ENCODE peak calls at places on chromosomes 3 and 15, in ten cellular contexts. N is mesenchymal stem cell, R is neuronal stem cell, P is tibial nerve, M is esophagus squamous epithelium, H is SJCRH30, Y is colonic mucosa, U is right cardiac atrium, O is IMR-90, B is psoas muscle. K is an unnamed sample.

GRCh38 chr3:84885199-84885882 is 73.4 kb upstream of the CADM2 start:
- DNase-seq in N (no peak), R (no peak), P (no peak), M (no peak), H (no peak), Y (no peak), U (no peak), O (no peak), B (no peak), K (no peak)

GRCh38 chr3:62538706-62539356 is 165.5 kb upstream of the FEZF2 start:
- DNase-seq in N (no peak), R (no peak), P (no peak), M (no peak), H (no peak), Y (no peak), U (no peak), O (no peak), B (no peak), K (no peak)

GRCh38 chr3:137760341-137761098 is 3.6 kb upstream of the SOX14 start:
- DNase-seq in N (no peak), R (no peak), P (no peak), M (no peak), H (no peak), Y (no peak), U (no peak), O (no peak), B (no peak), K (no peak)

GRCh38 chr3:25910997-25911396 is 121.1 kb downstream of the OXSM start:
- DNase-seq in N (peak; percentile 6), R (no peak), P (peak; percentile 13), M (no peak), H (peak; percentile 67), Y (peak; percentile 41), U (no peak), O (peak; percentile 48), B (no peak), K (peak; percentile 63)

GRCh38 chr3:166367947-166368533 is 530.8 kb upstream of the BCHE start:
- DNase-seq in N (peak; percentile 38), R (no peak), P (no peak), M (no peak), H (peak; percentile 6), Y (no peak), U (no peak), O (no peak), B (no peak), K (no peak)

GRCh38 chr3:52892625-52893311 is 4.6 kb downstream of the STIMATE start:
- DNase-seq in N (no peak), R (no peak), P (no peak), M (no peak), H (no peak), Y (no peak), U (no peak), O (no peak), B (no peak), K (no peak)

GRCh38 chr3:85481411-85482192 is 522.8 kb downstream of the CADM2 start:
- DNase-seq in N (no peak), R (no peak), P (no peak), M (no peak), H (peak; percentile 3), Y (no peak), U (no peak), O (no peak), B (no peak), K (no peak)

GRCh38 chr3:169158379-169158778 is 505.1 kb downstream of the MECOM start:
- DNase-seq in N (no peak), R (no peak), P (no peak), M (no peak), H (no peak), Y (no peak), U (no peak), O (no peak), B (no peak), K (no peak)

GRCh38 chr15:20358781-20359414 is 182.7 kb downstream of the GOLGA6L6 start:
- DNase-seq in N (no peak), R (no peak), P (no peak), M (no peak), H (no peak), Y (no peak), U (no peak), O (no peak), B (no peak), K (no peak)

GRCh38 chr15:20357139-20358065 is 184.2 kb downstream of the GOLGA6L6 start:
- DNase-seq in N (no peak), R (no peak), P (no peak), M (no peak), H (no peak), Y (no peak), U (peak; percentile 24), O (no peak), B (peak; percentile 20), K (peak; percentile 30)

GRCh38 chr15:20356444-20357138 is 185.0 kb downstream of the GOLGA6L6 start:
- DNase-seq in N (peak; percentile 41), R (peak; percentile 35), P (peak; percentile 43), M (no peak), H (peak; percentile 83), Y (no peak), U (peak; percentile 59), O (no peak), B (peak; percentile 56), K (peak; percentile 77)

GRCh38 chr15:20355256-20355868 is 186.2 kb downstream of the GOLGA6L6 start:
- DNase-seq in N (no peak), R (no peak), P (no peak), M (no peak), H (no peak), Y (no peak), U (no peak), O (no peak), B (peak; percentile 13), K (no peak)

DNA sequence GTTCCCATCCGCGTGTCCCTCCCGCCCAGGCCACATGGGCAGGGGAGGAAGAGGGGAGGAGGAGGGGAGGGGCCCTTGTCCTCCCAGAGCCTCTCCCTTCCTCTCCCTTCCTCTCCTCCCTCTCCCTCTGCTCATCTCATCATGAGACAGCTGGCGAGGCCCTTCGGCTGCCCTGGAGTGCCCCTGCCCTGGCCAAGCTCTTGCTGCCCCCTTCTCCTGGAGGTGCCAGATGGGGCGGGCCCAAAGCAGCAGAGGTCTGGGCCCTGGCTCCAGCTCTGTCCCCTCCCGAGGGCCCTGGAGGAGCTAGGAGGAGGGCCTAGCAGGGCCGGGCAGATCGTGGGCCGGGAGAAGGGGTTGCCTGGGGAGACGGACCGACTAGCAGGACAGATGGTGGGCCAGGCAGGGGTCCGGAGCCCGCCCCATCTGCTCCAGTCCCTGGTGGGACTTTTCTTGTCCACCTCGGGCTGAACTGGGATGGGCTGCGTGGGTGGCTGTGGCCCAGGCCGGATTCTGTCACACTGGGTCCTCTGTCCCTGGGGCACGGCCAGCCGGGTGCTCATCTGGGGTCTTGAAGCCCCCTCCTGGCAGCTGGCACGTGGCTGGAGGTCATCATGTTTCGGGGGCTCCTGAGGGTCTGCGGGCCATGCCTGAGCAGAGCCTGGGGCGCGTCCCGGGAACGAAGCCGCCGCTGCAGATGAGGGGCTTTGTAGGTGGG is 183.4 kb downstream of the GOLGA6L6 start:
- DNase-seq in N (no peak), R (no peak), P (no peak), M (no peak), H (no peak), Y (no peak), U (peak; percentile 23), O (no peak), B (peak; percentile 21), K (peak; percentile 93)
- H3K9me3 ChIP-seq in N (no peaks in the 10 kb centered on the region), R (no peaks in the 10 kb centered on the region), P (peaks cover 4% of the 10 kb centered on the region), M (peaks cover 17% of the 10 kb centered on the region), H (no peaks in the 10 kb centered on the region), Y (no peaks in the 10 kb centered on the region), U (no peaks in the 10 kb centered on the region), O (peaks cover 53% of the 10 kb centered on the region), B (no peaks in the 10 kb centered on the region), K (no peaks in the 10 kb centered on the region)

GRCh38 chr3:167917969-167918368 is 177.8 kb downstream of the GOLIM4 start:
- DNase-seq in N (no peak), R (no peak), P (no peak), M (no peak), H (no peak), Y (no peak), U (no peak), O (no peak), B (no peak), K (no peak)
- H3K27ac ChIP-seq in N (no peak overlapping the region), R (no peak overlapping the region), P (no peak overlapping the region), M (no peak overlapping the region), H (no peak overlapping the region), Y (no peak overlapping the region), U (no peak overlapping the region), O (no peak overlapping the region), B (no peak overlapping the region), K (no peak overlapping the region)

GRCh38 chr3:138947303-138948121 is 495 bp downstream of the FOXL2NB start:
- DNase-seq in N (no peak), R (no peak), P (no peak), M (no peak), H (peak; percentile 12), Y (no peak), U (no peak), O (no peak), B (no peak), K (peak; percentile 17)
- H3K4me3 ChIP-seq in N (peak overlapping the region; percentile 59), R (peak overlapping the region; percentile 67), P (no peak overlapping the region), M (peak overlapping the region; percentile 11), H (peak overlapping the region; percentile 53), Y (peak overlapping the region; percentile 37), U (no peak overlapping the region), O (no peak overlapping the region), B (peak overlapping the region; percentile 72), K (peak overlapping the region; percentile 54)

GRCh38 chr15:86644319-86644718 is 564.6 kb downstream of the AGBL1 start:
- DNase-seq in N (no peak), R (no peak), P (no peak), M (no peak), H (no peak), Y (no peak), U (no peak), O (no peak), B (no peak), K (no peak)

GRCh38 chr15:86650084-86650483 is 570.4 kb downstream of the AGBL1 start:
- DNase-seq in N (no peak), R (no peak), P (no peak), M (no peak), H (peak; percentile 37), Y (no peak), U (no peak), O (no peak), B (no peak), K (no peak)

GRCh38 chr15:86645861-86646393 is 566.3 kb downstream of the AGBL1 start:
- DNase-seq in N (no peak), R (no peak), P (no peak), M (no peak), H (no peak), Y (no peak), U (no peak), O (no peak), B (no peak), K (no peak)

GRCh38 chr15:86649277-86649676 is 569.6 kb downstream of the AGBL1 start:
- DNase-seq in N (no peak), R (no peak), P (no peak), M (no peak), H (no peak), Y (no peak), U (no peak), O (no peak), B (no peak), K (no peak)

DNA sequence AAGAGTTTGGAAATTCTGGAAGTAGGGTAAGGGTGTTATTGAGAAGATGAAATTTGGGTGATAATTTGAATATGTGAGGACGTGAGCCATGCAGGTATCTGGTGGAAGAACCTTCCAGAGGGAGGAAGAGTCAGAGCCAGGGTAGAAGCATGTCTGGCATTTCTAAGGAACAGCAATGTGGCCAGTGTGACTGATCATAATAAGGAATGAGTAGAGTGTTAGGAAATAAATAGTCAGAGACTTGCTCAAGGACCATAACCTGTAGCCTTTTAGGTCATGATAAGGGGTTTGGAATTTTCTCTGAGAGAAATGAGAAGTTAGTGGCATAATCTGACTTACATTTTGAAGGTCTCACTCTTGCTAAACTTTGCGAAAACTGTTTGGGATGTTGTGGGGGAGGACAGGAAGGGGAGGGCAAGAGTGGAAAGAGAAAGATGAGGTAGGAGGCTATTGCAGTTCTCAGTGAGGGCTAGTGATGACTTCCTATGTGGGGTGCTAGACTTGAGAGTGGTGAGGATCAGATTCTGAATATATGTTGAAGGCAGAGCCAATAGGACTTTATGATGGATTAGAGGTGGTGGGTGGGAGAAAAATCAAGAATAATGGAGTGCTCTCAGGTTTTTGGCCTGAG is 568.3 kb downstream of the AGBL1 start:
- DNase-seq in N (no peak), R (no peak), P (no peak), M (no peak), H (no peak), Y (no peak), U (no peak), O (no peak), B (no peak), K (no peak)
- H3K9me3 ChIP-seq in N (no peaks in the 10 kb centered on the region), R (no peaks in the 10 kb centered on the region), P (no peaks in the 10 kb centered on the region), M (no peaks in the 10 kb centered on the region), H (no peaks in the 10 kb centered on the region), Y (no peaks in the 10 kb centered on the region), U (no peaks in the 10 kb centered on the region), O (peaks cover 7% of the 10 kb centered on the region), B (no peaks in the 10 kb centered on the region), K (no peaks in the 10 kb centered on the region)